ENCODE peak calls at places on chromosomes 5 and 9, in nine cellular contexts. I, D, P, R, U, C, H, Z and B are unnamed samples. For H3K36me3, the result is how much of the 10 kb centered on the place peaks cover.

GRCh38 chr9:117494401-117495130 is 79.7 kb upstream of the ASTN2 start:
- DNase-seq in I (no peak), D (no peak), P (no peak), R (no peak), U (no peak), C (no peak), H (no peak), Z (no peak), B (no peak)

GRCh38 chr5:157457391-157457790 is 2.6 kb upstream of the NIPAL4 start:
- DNase-seq in I (no peak), D (no peak), P (no peak), R (no peak), U (no peak), C (no peak), H (no peak), Z (no peak), B (no peak)

GRCh38 chr9:117365438-117365837 is 49.4 kb downstream of the ASTN2 start:
- DNase-seq in I (no peak), D (no peak), P (no peak), R (no peak), U (no peak), C (no peak), H (no peak), Z (no peak), B (no peak)

GRCh38 chr9:92439921-92440750 is 15.9 kb upstream of the OMD start:
- DNase-seq in I (no peak), D (no peak), P (no peak), R (no peak), U (peak), C (no peak), H (peak), Z (no peak), B (no peak)

GRCh38 chr5:53087596-53087995 is 22.0 kb downstream of the MOCS2 start:
- DNase-seq in I (no peak), D (no peak), P (no peak), R (no peak), U (no peak), C (no peak), H (no peak), Z (no peak), B (no peak)

GRCh38 chr9:129888809-129889460 is 53.7 kb downstream of the USP20 start:
- DNase-seq in I (no peak), D (no peak), P (no peak), R (no peak), U (no peak), C (no peak), H (no peak), Z (no peak), B (no peak)

GRCh38 chr5:41399840-41400239 is 110.6 kb downstream of the PLCXD3 start:
- DNase-seq in I (no peak), D (no peak), P (no peak), R (no peak), U (no peak), C (no peak), H (no peak), Z (no peak), B (no peak)

GRCh38 chr9:137987244-137988030 is 109.9 kb downstream of the CACNA1B start:
- DNase-seq in I (no peak), D (no peak), P (no peak), R (no peak), U (peak), C (no peak), H (no peak), Z (no peak), B (no peak)

GRCh38 chr5:171459839-171460238 is 40.4 kb downstream of the FGF18 start:
- DNase-seq in I (no peak), D (no peak), P (no peak), R (no peak), U (no peak), C (no peak), H (no peak), Z (no peak), B (no peak)

GRCh38 chr5:72189135-72189534 is 81.9 kb downstream of the MAP1B start:
- DNase-seq in I (no peak), D (no peak), P (no peak), R (no peak), U (no peak), C (no peak), H (no peak), Z (no peak), B (no peak)

GRCh38 chr5:72188176-72188575 is 80.9 kb downstream of the MAP1B start:
- DNase-seq in I (no peak), D (no peak), P (no peak), R (no peak), U (no peak), C (no peak), H (no peak), Z (no peak), B (no peak)

GRCh38 chr5:72185717-72186388 is 78.6 kb downstream of the MAP1B start:
- DNase-seq in I (no peak), D (peak), P (no peak), R (no peak), U (peak), C (no peak), H (no peak), Z (no peak), B (no peak)

GRCh38 chr5:72184408-72184807 is 77.1 kb downstream of the MAP1B start:
- DNase-seq in I (no peak), D (no peak), P (no peak), R (no peak), U (no peak), C (no peak), H (no peak), Z (no peak), B (no peak)

DNA sequence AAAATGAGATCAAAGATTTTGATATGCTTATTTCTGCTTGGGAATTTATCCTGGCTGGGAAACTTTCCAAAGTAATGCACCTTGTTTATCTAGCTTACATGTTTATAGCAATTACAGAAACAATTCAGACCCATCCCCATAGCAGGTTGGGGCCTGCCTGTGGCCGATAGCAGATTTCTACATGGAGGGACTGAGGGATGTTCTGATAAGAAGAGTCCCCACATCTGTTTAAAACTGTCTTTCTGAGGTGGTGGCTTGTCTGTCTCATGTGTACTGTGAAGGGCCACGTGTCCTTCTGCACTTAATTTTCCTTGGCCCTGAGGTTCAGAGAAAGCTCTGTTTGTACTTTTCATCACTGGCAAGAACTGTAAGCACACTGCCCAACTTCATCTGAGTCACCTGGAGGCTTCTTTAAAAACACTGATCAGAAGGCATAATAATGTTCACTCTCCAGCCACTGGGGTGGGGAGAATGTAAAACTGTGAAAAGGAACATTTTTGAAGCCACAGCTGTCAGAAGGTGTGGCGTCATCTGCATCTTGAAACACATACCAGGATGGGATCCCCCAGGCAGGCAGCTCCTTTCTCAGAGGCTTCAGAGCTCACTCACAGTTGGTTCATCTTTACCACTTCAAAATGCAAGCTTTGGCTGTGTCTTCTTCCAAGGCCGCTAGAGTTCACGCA is 80.3 kb downstream of the MAP1B start:
- DNase-seq in I (no peak), D (no peak), P (no peak), R (no peak), U (peak), C (no peak), H (no peak), Z (no peak), B (no peak)
- H3K27ac ChIP-seq in I (peak), D (no peak), P (no peak), R (no peak), U (peak), C (no peak), H (no peak), Z (no peak), B (no peak)

DNA sequence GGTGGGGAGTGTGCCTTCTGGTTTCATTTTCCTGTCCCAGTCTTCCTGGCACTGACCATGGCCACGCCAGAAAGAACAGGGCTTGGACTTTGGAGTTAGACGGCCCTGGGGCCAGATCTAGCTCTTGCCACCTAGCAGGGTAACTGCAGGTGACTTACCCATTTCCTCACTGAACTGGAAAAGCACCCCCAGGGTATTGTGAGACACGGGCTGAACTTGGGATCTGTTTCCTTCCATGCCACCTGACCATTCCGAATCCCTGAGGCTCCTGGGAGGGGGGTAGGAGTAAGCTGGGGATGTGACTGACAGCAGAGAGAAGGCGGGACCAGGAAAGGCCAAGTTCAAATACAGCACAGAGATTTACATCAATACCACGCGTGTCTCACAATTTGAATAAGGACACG is 9.4 kb downstream of the HNRNPAB start:
- DNase-seq in I (no peak), D (no peak), P (peak), R (no peak), U (no peak), C (no peak), H (no peak), Z (no peak), B (no peak)
- H3K36me3 ChIP-seq in I (half or more), D (under half), P (half or more), R (under half), U (under half), C (half or more), H (half or more), Z (half or more), B (under half)

DNA sequence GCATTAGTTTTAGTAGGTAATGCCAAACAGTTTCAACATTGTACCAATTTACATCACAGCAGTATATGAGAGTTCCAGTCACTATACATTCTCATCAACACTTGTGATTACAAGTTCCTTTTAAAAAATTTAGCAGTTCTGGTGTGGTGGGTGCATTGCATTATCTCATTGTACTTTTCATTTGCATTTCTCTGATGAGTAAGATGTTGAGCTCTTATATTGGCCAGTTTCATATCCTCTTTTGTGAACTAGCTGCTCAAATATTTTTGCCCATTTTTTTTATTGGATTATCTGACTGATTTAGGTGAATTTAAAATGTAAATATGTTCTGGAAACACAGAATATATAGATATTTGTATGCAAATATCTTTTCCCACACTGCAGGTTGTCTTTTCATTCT is 160.9 kb upstream of the NR3C1 start:
- DNase-seq in I (no peak), D (no peak), P (no peak), R (no peak), U (no peak), C (no peak), H (no peak), Z (no peak), B (no peak)
- H3K27ac ChIP-seq in I (no peak), D (no peak), P (no peak), R (no peak), U (no peak), C (no peak), H (no peak), Z (no peak), B (no peak)

GRCh38 chr9:134861586-134862334 is 18.9 kb upstream of the FCN2 start:
- DNase-seq in I (no peak), D (no peak), P (peak), R (no peak), U (no peak), C (no peak), H (no peak), Z (no peak), B (no peak)

GRCh38 chr9:134860510-134860909 is 20.1 kb upstream of the FCN2 start:
- DNase-seq in I (no peak), D (no peak), P (no peak), R (no peak), U (no peak), C (no peak), H (no peak), Z (no peak), B (peak)

GRCh38 chr9:134863941-134864820 is 16.4 kb upstream of the FCN2 start:
- DNase-seq in I (no peak), D (peak), P (peak), R (peak), U (no peak), C (no peak), H (no peak), Z (no peak), B (peak)

GRCh38 chr9:134864821-134865190 is 15.8 kb upstream of the FCN2 start:
- DNase-seq in I (no peak), D (no peak), P (peak), R (no peak), U (no peak), C (no peak), H (no peak), Z (no peak), B (no peak)

DNA sequence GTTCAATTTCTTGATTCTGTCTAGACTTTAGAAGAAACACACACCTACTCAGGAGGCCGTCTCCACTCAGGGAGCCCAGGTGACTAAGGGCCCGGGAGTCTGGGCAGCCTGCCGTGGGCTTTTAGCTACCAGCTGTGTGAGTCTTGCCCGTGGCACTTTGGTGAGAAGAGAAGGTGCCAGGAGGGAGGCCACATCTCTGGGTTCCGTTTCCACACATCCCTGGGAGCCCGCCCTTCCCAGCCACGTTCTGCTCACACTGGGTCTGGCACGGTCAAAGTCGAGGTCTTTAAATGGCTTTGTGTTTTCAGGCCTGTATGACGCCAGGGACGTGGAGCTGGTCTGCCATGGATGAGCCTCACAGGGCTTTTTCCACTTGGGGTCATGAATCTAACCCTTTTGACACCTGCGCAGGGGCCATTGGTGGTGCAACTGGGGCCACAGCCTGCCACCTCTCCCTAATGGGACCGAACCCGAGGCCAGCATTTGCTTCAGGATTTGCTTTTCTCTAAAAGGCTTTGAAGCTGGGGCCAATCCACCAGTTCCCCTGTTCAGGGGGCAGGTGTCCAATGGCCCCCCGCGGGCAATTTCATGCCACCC is 17.2 kb upstream of the FCN2 start:
- DNase-seq in I (no peak), D (peak), P (no peak), R (no peak), U (no peak), C (no peak), H (no peak), Z (no peak), B (peak)
- H3K36me3 ChIP-seq in I (under half), D (under half), P (under half), R (under half), U (under half), C (under half), H (under half), Z (under half), B (under half)

GRCh38 chr5:140587495-140587894 is 22.9 kb downstream of the SLC35A4 start:
- DNase-seq in I (no peak), D (no peak), P (no peak), R (no peak), U (peak), C (no peak), H (no peak), Z (no peak), B (no peak)

GRCh38 chr5:140594169-140594568 is 29.5 kb downstream of the SLC35A4 start:
- DNase-seq in I (no peak), D (no peak), P (no peak), R (no peak), U (no peak), C (no peak), H (no peak), Z (no peak), B (no peak)

GRCh38 chr5:140590861-140591260 is 26.2 kb downstream of the SLC35A4 start:
- DNase-seq in I (no peak), D (no peak), P (no peak), R (no peak), U (no peak), C (no peak), H (no peak), Z (no peak), B (no peak)

GRCh38 chr5:140591747-140592372 is 27.2 kb downstream of the SLC35A4 start:
- DNase-seq in I (no peak), D (no peak), P (no peak), R (no peak), U (peak), C (no peak), H (peak), Z (no peak), B (no peak)

GRCh38 chr5:140588311-140589070 is 23.9 kb downstream of the SLC35A4 start:
- DNase-seq in I (no peak), D (no peak), P (no peak), R (no peak), U (peak), C (no peak), H (peak), Z (no peak), B (no peak)
- H3K27ac ChIP-seq in I (peak), D (peak), P (peak), R (no peak), U (peak), C (no peak), H (no peak), Z (no peak), B (peak)

GRCh38 chr9:33467526-33467925 is 6.2 kb downstream of the NOL6 start:
- DNase-seq in I (no peak), D (no peak), P (peak), R (no peak), U (no peak), C (no peak), H (no peak), Z (no peak), B (no peak)

GRCh38 chr9:33468797-33469621 is 4.7 kb downstream of the NOL6 start:
- DNase-seq in I (no peak), D (no peak), P (no peak), R (no peak), U (no peak), C (no peak), H (no peak), Z (no peak), B (peak)

GRCh38 chr9:33468215-33468730 is 5.5 kb downstream of the NOL6 start:
- DNase-seq in I (no peak), D (no peak), P (peak), R (no peak), U (no peak), C (no peak), H (no peak), Z (no peak), B (peak)

GRCh38 chr9:33471361-33471760 is 2.4 kb downstream of the NOL6 start:
- DNase-seq in I (no peak), D (no peak), P (no peak), R (no peak), U (no peak), C (no peak), H (no peak), Z (no peak), B (no peak)

DNA sequence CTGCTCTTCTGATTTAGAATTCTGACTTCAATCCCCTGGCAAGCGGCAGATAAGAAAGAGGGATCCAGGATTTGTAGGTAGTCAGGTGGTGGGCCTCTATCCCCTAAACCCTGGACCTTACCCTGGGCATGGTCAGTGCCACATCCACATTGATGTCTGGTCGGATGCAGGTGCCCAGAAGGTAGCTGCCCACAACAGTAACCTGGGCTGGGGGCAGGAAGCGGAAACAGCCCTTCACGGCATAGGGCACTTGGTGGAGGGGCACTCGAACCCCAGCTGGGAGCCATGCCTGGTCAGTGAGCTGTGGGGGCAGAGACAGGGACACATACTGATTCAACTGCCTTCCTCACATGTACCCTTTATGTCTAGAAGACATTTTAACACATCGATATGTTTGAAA is 3.8 kb downstream of the NOL6 start:
- DNase-seq in I (no peak), D (no peak), P (no peak), R (no peak), U (no peak), C (no peak), H (no peak), Z (no peak), B (peak)
- H3K36me3 ChIP-seq in I (half or more), D (under half), P (half or more), R (under half), U (under half), C (half or more), H (half or more), Z (half or more), B (under half)

GRCh38 chr5:150146235-150146634 is 9.4 kb downstream of the PDGFRB start:
- DNase-seq in I (no peak), D (no peak), P (no peak), R (no peak), U (no peak), C (no peak), H (no peak), Z (no peak), B (no peak)
- H3K27ac ChIP-seq in I (peak), D (peak), P (no peak), R (peak), U (peak), C (no peak), H (peak), Z (no peak), B (peak)